ENCODE peak calls at places on chromosomes 4 and X, in seven cellular contexts. D is LHCN-M2; C is stimulated activated CD4-positive, alpha-beta T cell treated with anti-CD3 and anti-CD28 coated beads, TNF-alpha, amount 100 ng/mL, for 4 hours; I is fibroblast of lung; B is cardiac muscle cell; K is GM13977; S is osteocyte. F is an unnamed sample.

GRCh38 chr4:185833055-185833598 is 21.1 kb upstream of the SORBS2 start:
- DNase-seq in D (peak), C (no peak), I (peak), B (peak), K (no peak), S (no peak), F (peak)

GRCh38 chrX:128781506-128781905 is 729.3 kb upstream of the ACTRT1 start:
- DNase-seq in D (no peak), C (no peak), I (no peak), B (peak), K (peak), S (no peak), F (no peak)

GRCh38 chr4:86106475-86106874 is 253.4 kb downstream of the MAPK10 start:
- DNase-seq in D (no peak), C (no peak), I (no peak), B (no peak), K (no peak), S (no peak), F (no peak)

GRCh38 chr4:67928547-67928946 is 34.7 kb downstream of the TMPRSS11A start:
- DNase-seq in D (no peak), C (no peak), I (peak), B (no peak), K (no peak), S (no peak), F (no peak)

GRCh38 chr4:107951551-107951950 is 20.2 kb downstream of the CYP2U1 start:
- DNase-seq in D (peak), C (no peak), I (peak), B (peak), K (no peak), S (no peak), F (peak)

GRCh38 chr4:172220679-172221078 is 407.5 kb downstream of the GALNTL6 start:
- DNase-seq in D (no peak), C (no peak), I (no peak), B (no peak), K (no peak), S (no peak), F (no peak)

GRCh38 chrX:122113896-122114295 is 1066.5 kb downstream of the GLUD2 start:
- DNase-seq in D (no peak), C (no peak), I (no peak), B (no peak), K (no peak), S (no peak), F (no peak)

GRCh38 chr4:139795915-139796314 is 130.3 kb downstream of the MGST2 start:
- DNase-seq in D (no peak), C (no peak), I (no peak), B (no peak), K (no peak), S (no peak), F (peak)

GRCh38 chr4:25813705-25814104 is 49.1 kb downstream of the SEL1L3 start:
- DNase-seq in D (peak), C (no peak), I (peak), B (peak), K (no peak), S (no peak), F (peak)

GRCh38 chrX:1322393-1322792 is 14.2 kb upstream of the IL3RA start:
- DNase-seq in D (no peak), C (no peak), I (no peak), B (no peak), K (no peak), S (no peak), F (no peak)

GRCh38 chr4:170758988-170759387 is 669.2 kb upstream of the AADAT start:
- DNase-seq in D (no peak), C (no peak), I (no peak), B (no peak), K (no peak), S (no peak), F (no peak)

GRCh38 chr4:73507541-73507940 is 26.0 kb downstream of the AFM start:
- DNase-seq in D (no peak), C (no peak), I (no peak), B (no peak), K (no peak), S (no peak), F (no peak)

GRCh38 chr4:158993895-158994294 is 109.0 kb upstream of the RAPGEF2 start:
- DNase-seq in D (no peak), C (no peak), I (no peak), B (no peak), K (no peak), S (no peak), F (no peak)

GRCh38 chrX:39199429-39199828 is 398.2 kb downstream of the MID1IP1 start:
- DNase-seq in D (peak), C (no peak), I (no peak), B (no peak), K (no peak), S (no peak), F (no peak)

GRCh38 chrX:119150163-119151135 is 22.8 kb upstream of the KIAA1210 start:
- DNase-seq in D (no peak), C (no peak), I (no peak), B (no peak), K (no peak), S (no peak), F (no peak)

GRCh38 chr4:182533948-182534347 is 290.7 kb downstream of the TENM3 start:
- DNase-seq in D (peak), C (no peak), I (peak), B (peak), K (no peak), S (no peak), F (peak)

GRCh38 chrX:119251381-119251780 is 15.3 kb downstream of the PGRMC1 start:
- DNase-seq in D (no peak), C (no peak), I (no peak), B (no peak), K (no peak), S (no peak), F (no peak)

GRCh38 chr4:119082661-119083060 is 53.0 kb upstream of the MYOZ2 start:
- DNase-seq in D (no peak), C (no peak), I (no peak), B (no peak), K (no peak), S (no peak), F (no peak)

GRCh38 chrX:37423864-37424569 is 74.9 kb downstream of the PRRG1 start:
- DNase-seq in D (peak), C (no peak), I (peak), B (peak), K (no peak), S (no peak), F (peak)

GRCh38 chr4:41600243-41600642 is 62.3 kb downstream of the LIMCH1 start:
- DNase-seq in D (peak), C (no peak), I (peak), B (no peak), K (no peak), S (no peak), F (no peak)

GRCh38 chr4:148116264-148116663 is 325.9 kb downstream of the NR3C2 start:
- DNase-seq in D (peak), C (no peak), I (peak), B (peak), K (no peak), S (no peak), F (peak)